ENCODE peak calls at places on chromosomes 5 and 9, in seven cellular contexts. T, A, B, K, P, H and W are unnamed samples.

GRCh38 chr5:1413211-1413610 is 32.0 kb downstream of the SLC6A3 start:
- DNase-seq in T (no peak), A (no peak), B (no peak), K (no peak), P (no peak), H (no peak), W (no peak)

GRCh38 chr5:68286612-68286912 is 71.0 kb downstream of the PIK3R1 start:
- DNase-seq in T (no peak), A (no peak), B (no peak), K (no peak), P (no peak), H (no peak), W (no peak)

GRCh38 chr5:97979740-97980139 is 793.7 kb upstream of the RGMB start:
- DNase-seq in T (peak), A (no peak), B (peak), K (no peak), P (no peak), H (no peak), W (no peak)

GRCh38 chr9:135590486-135591079 is 29.0 kb downstream of the PAEP start:
- DNase-seq in T (no peak), A (no peak), B (no peak), K (no peak), P (no peak), H (peak), W (no peak)

GRCh38 chr9:100064872-100065581 is 33.8 kb downstream of the ERP44 start:
- DNase-seq in T (peak), A (peak), B (peak), K (no peak), P (no peak), H (no peak), W (no peak)

GRCh38 chr5:153517105-153517700 is 26.7 kb downstream of the GRIA1 start:
- DNase-seq in T (no peak), A (no peak), B (no peak), K (no peak), P (no peak), H (peak), W (no peak)

GRCh38 chr9:123550012-123550411 is 194.0 kb downstream of the CRB2 start:
- DNase-seq in T (no peak), A (no peak), B (no peak), K (no peak), P (no peak), H (no peak), W (no peak)

GRCh38 chr9:22084336-22085035 is 75.4 kb upstream of the CDKN2B start:
- DNase-seq in T (peak), A (no peak), B (peak), K (no peak), P (no peak), H (no peak), W (no peak)

GRCh38 chr5:1204693-1205242 is 3.4 kb downstream of the SLC6A19 start:
- DNase-seq in T (peak), A (peak), B (peak), K (no peak), P (no peak), H (no peak), W (no peak)

GRCh38 chr9:28805197-28805596 is 1231.9 kb upstream of the C9orf72 start:
- DNase-seq in T (no peak), A (no peak), B (no peak), K (no peak), P (no peak), H (no peak), W (no peak)

GRCh38 chr5:155954739-155955445 is 372.1 kb upstream of the SGCD start:
- DNase-seq in T (no peak), A (peak), B (peak), K (no peak), P (no peak), H (no peak), W (no peak)

GRCh38 chr5:173691931-173692330 is 75.5 kb upstream of the BOD1 start:
- DNase-seq in T (no peak), A (peak), B (no peak), K (no peak), P (no peak), H (no peak), W (no peak)

GRCh38 chr5:173697931-173698579 is 81.6 kb upstream of the BOD1 start:
- DNase-seq in T (no peak), A (no peak), B (no peak), K (peak), P (no peak), H (no peak), W (no peak)

GRCh38 chr5:173699959-173700358 is 83.5 kb upstream of the BOD1 start:
- DNase-seq in T (no peak), A (no peak), B (no peak), K (no peak), P (no peak), H (no peak), W (no peak)

GRCh38 chr5:173693670-173694069 is 77.2 kb upstream of the BOD1 start:
- DNase-seq in T (no peak), A (peak), B (no peak), K (peak), P (no peak), H (no peak), W (no peak)

DNA sequence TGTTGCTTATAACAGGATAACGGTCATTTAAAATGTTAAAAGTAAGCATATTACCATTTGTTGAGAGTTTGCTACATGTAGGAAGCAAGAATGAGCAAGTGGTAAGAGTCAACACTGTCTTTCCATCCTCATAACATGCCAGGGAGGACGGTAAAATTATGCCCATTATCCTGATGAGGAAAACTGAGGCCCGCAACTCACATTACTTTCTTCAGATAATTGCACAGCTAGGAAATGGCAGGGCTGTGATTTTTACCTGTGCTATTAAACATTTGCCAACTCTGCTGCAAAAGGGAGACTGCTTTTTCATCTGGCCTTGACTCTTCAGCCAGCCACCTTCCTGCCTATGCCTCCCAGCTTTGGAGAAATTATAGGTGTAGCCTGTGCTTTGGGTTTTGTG is 79.8 kb upstream of the BOD1 start:
- DNase-seq in T (no peak), A (no peak), B (no peak), K (no peak), P (no peak), H (no peak), W (no peak)
- H3K27ac ChIP-seq in T (no peak), A (no peak), B (no peak), K (no peak), P (no peak), H (no peak), W (no peak)

DNA sequence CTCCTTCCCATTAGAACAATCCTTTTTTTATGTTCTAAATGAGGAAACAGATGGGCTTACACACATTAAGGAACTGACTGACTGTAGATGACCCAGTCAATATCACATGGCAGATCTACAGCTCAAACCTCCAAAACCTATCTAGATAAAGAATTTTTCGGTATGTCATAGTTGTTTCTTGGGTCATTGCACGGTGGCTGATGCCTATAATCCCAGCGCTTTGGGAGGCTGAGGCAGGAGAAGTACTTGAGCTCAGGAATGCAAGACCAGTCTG is 7.1 kb downstream of the CSNK1A1 start:
- DNase-seq in T (no peak), A (no peak), B (no peak), K (no peak), P (no peak), H (no peak), W (no peak)
- H3K27ac ChIP-seq in T (no peak), A (no peak), B (peak), K (peak), P (no peak), H (no peak), W (no peak)

DNA sequence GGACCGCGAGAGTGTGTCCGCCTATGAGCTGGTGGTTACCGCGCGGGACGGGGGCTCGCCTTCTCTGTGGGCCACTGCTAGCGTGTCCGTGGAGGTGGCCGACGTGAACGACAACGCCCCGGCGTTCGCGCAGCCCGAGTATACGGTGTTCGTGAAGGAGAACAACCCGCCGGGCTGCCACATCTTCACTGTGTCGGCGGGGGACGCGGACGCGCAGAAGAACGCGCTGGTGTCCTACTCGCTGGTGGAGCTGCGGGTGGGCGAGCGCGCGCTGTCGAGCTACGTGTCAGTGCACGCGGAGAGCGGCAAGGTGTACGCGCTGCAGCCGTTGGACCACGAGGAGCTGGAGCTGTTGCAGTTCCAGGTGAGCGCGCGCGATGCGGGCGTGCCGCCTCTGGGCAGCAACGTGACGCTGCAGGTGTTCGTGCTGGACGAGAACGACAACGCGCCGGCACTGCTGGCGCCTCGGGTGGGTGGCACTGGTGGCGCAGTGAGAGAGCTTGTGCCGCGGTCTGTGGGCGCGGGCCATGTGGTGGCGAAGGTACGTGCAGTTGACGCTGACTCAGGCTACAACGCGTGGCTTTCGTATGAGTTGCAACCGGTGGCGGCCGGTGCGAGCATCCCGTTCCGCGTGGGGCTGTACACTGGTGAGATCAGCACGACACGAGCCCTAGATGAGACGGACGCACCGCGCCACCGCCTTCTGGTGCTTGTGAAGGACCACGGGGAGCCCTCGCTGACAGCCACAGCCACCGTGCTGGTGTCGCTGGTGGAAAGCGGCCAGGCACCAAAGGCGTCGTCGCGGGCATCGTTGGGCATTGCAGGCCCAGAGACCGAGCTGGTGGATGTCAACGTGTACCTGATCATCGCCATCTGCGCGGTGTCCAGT is 1.8 kb downstream of the PCDHA7 start:
- DNase-seq in T (no peak), A (no peak), B (no peak), K (no peak), P (no peak), H (no peak), W (no peak)
- H3K27ac ChIP-seq in T (no peak), A (no peak), B (no peak), K (no peak), P (no peak), H (no peak), W (no peak)

GRCh38 chr9:83477571-83477970 is 60.6 kb downstream of the FRMD3 start:
- DNase-seq in T (no peak), A (no peak), B (peak), K (no peak), P (no peak), H (no peak), W (no peak)
- H3K27ac ChIP-seq in T (no peak), A (no peak), B (no peak), K (no peak), P (no peak), H (no peak), W (no peak)

GRCh38 chr5:150567031-150567680 is 59.2 kb downstream of the NDST1 start:
- DNase-seq in T (peak), A (no peak), B (peak), K (no peak), P (no peak), H (no peak), W (no peak)
- H3K27ac ChIP-seq in T (peak), A (no peak), B (peak), K (no peak), P (no peak), H (no peak), W (no peak)

GRCh38 chr9:14353222-14354056 is 39.5 kb upstream of the NFIB start:
- DNase-seq in T (peak), A (peak), B (peak), K (peak), P (peak), H (peak), W (no peak)
- H3K27ac ChIP-seq in T (no peak), A (peak), B (no peak), K (peak), P (no peak), H (no peak), W (no peak)

DNA sequence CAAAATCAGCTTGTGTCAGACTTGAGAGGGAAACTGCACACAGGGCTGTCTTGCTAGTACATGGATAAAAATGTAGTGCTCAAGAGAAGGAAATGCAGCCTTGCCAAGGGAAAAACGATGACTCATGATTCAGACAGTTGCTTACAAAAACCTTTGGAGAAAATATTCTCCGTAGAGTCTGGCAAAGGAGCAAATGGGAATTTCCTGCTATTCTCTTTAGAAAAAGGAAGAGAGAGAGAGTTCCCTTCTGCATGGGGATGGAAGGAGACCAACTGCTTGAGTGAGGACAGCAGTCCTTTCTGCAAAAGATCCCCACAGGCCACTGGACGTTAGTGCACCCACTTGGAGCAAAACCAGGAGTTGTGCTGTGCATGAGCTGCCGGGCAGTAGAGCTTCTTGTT is 7.6 kb downstream of the IFNB1 start:
- DNase-seq in T (peak), A (peak), B (peak), K (peak), P (no peak), H (no peak), W (peak)
- H3K27ac ChIP-seq in T (peak), A (peak), B (peak), K (peak), P (no peak), H (no peak), W (no peak)